ENCODE peak calls at places on chromosomes 7 and 10, in ten cellular contexts. One of them, this sample, is unnamed.

GRCh38 chr7:12893292-12893691 is 205.9 kb downstream of the ARL4A start:
- DNase-seq in NCI-H2029: no peak
- DNase-seq in activated CD4-positive, alpha-beta T cell treated with anti-CD3 and anti-CD28 coated beads, Interleukin-2, amount 50 U/mL, for 1 hour: no peak
- DNase-seq in stimulated activated CD8-positive, alpha-beta memory T cell treated with anti-CD3 and anti-CD28 coated beads, Interleukin-15, amount 100 ng/mL, for 1 hour: no peak
- DNase-seq in iris pigment epithelial cell: peak; percentile 12
- DNase-seq in pulmonary artery endothelial cell: no peak
- DNase-seq in colonic mucosa: no peak
- DNase-seq in upper lobe of right lung: no peak
- DNase-seq in NCI-H345: no peak
- DNase-seq in NCI-H1105: no peak
- DNase-seq in this sample: no peak

GRCh38 chr7:21911341-21911875 is 34.3 kb downstream of the CDCA7L start:
- DNase-seq in upper lobe of right lung: no peak
- DNase-seq in colonic mucosa: no peak
- DNase-seq in iris pigment epithelial cell: peak; percentile 80
- DNase-seq in NCI-H1105: no peak
- DNase-seq in pulmonary artery endothelial cell: no peak
- DNase-seq in NCI-H345: no peak
- DNase-seq in stimulated activated CD8-positive, alpha-beta memory T cell treated with anti-CD3 and anti-CD28 coated beads, Interleukin-15, amount 100 ng/mL, for 1 hour: no peak
- DNase-seq in activated CD4-positive, alpha-beta T cell treated with anti-CD3 and anti-CD28 coated beads, Interleukin-2, amount 50 U/mL, for 1 hour: no peak
- DNase-seq in NCI-H2029: no peak
- DNase-seq in this sample: no peak

GRCh38 chr7:48052748-48053147 is 17.4 kb downstream of the C7orf57 start:
- DNase-seq in colonic mucosa: no peak
- DNase-seq in NCI-H1105: no peak
- DNase-seq in NCI-H2029: no peak
- DNase-seq in pulmonary artery endothelial cell: peak; percentile 17
- DNase-seq in stimulated activated CD8-positive, alpha-beta memory T cell treated with anti-CD3 and anti-CD28 coated beads, Interleukin-15, amount 100 ng/mL, for 1 hour: no peak
- DNase-seq in upper lobe of right lung: no peak
- DNase-seq in iris pigment epithelial cell: peak; percentile 83
- DNase-seq in activated CD4-positive, alpha-beta T cell treated with anti-CD3 and anti-CD28 coated beads, Interleukin-2, amount 50 U/mL, for 1 hour: no peak
- DNase-seq in NCI-H345: no peak
- DNase-seq in this sample: no peak

GRCh38 chr7:119090851-119091250 is 866.3 kb downstream of the ANKRD7 start:
- DNase-seq in NCI-H2029: no peak
- DNase-seq in NCI-H345: no peak
- DNase-seq in stimulated activated CD8-positive, alpha-beta memory T cell treated with anti-CD3 and anti-CD28 coated beads, Interleukin-15, amount 100 ng/mL, for 1 hour: no peak
- DNase-seq in colonic mucosa: no peak
- DNase-seq in activated CD4-positive, alpha-beta T cell treated with anti-CD3 and anti-CD28 coated beads, Interleukin-2, amount 50 U/mL, for 1 hour: no peak
- DNase-seq in iris pigment epithelial cell: peak; percentile 12
- DNase-seq in NCI-H1105: no peak
- DNase-seq in pulmonary artery endothelial cell: no peak
- DNase-seq in upper lobe of right lung: no peak
- DNase-seq in this sample: no peak

GRCh38 chr10:133294189-133294588 is 14.5 kb downstream of the TUBGCP2 start:
- DNase-seq in NCI-H345: no peak
- DNase-seq in pulmonary artery endothelial cell: no peak
- DNase-seq in iris pigment epithelial cell: no peak
- DNase-seq in upper lobe of right lung: no peak
- DNase-seq in NCI-H2029: no peak
- DNase-seq in colonic mucosa: no peak
- DNase-seq in stimulated activated CD8-positive, alpha-beta memory T cell treated with anti-CD3 and anti-CD28 coated beads, Interleukin-15, amount 100 ng/mL, for 1 hour: no peak
- DNase-seq in activated CD4-positive, alpha-beta T cell treated with anti-CD3 and anti-CD28 coated beads, Interleukin-2, amount 50 U/mL, for 1 hour: no peak
- DNase-seq in NCI-H1105: no peak
- DNase-seq in this sample: no peak

GRCh38 chr7:32217841-32218467 is 147.7 kb upstream of the PDE1C start:
- DNase-seq in stimulated activated CD8-positive, alpha-beta memory T cell treated with anti-CD3 and anti-CD28 coated beads, Interleukin-15, amount 100 ng/mL, for 1 hour: no peak
- DNase-seq in NCI-H1105: no peak
- DNase-seq in colonic mucosa: no peak
- DNase-seq in NCI-H2029: no peak
- DNase-seq in iris pigment epithelial cell: no peak
- DNase-seq in NCI-H345: no peak
- DNase-seq in upper lobe of right lung: no peak
- DNase-seq in pulmonary artery endothelial cell: no peak
- DNase-seq in activated CD4-positive, alpha-beta T cell treated with anti-CD3 and anti-CD28 coated beads, Interleukin-2, amount 50 U/mL, for 1 hour: no peak
- DNase-seq in this sample: no peak

GRCh38 chr10:23630880-23631279 is 192.0 kb downstream of the OTUD1 start:
- DNase-seq in upper lobe of right lung: no peak
- DNase-seq in pulmonary artery endothelial cell: no peak
- DNase-seq in iris pigment epithelial cell: peak; percentile 1
- DNase-seq in activated CD4-positive, alpha-beta T cell treated with anti-CD3 and anti-CD28 coated beads, Interleukin-2, amount 50 U/mL, for 1 hour: no peak
- DNase-seq in NCI-H1105: no peak
- DNase-seq in NCI-H345: no peak
- DNase-seq in colonic mucosa: no peak
- DNase-seq in NCI-H2029: no peak
- DNase-seq in stimulated activated CD8-positive, alpha-beta memory T cell treated with anti-CD3 and anti-CD28 coated beads, Interleukin-15, amount 100 ng/mL, for 1 hour: no peak
- DNase-seq in this sample: no peak

GRCh38 chr10:120514035-120514620 is 57.1 kb downstream of the PLPP4 start:
- DNase-seq in activated CD4-positive, alpha-beta T cell treated with anti-CD3 and anti-CD28 coated beads, Interleukin-2, amount 50 U/mL, for 1 hour: no peak
- DNase-seq in stimulated activated CD8-positive, alpha-beta memory T cell treated with anti-CD3 and anti-CD28 coated beads, Interleukin-15, amount 100 ng/mL, for 1 hour: no peak
- DNase-seq in pulmonary artery endothelial cell: peak; percentile 13
- DNase-seq in iris pigment epithelial cell: peak; percentile 69
- DNase-seq in NCI-H2029: no peak
- DNase-seq in NCI-H1105: no peak
- DNase-seq in upper lobe of right lung: no peak
- DNase-seq in NCI-H345: no peak
- DNase-seq in colonic mucosa: peak; percentile 25
- DNase-seq in this sample: no peak

GRCh38 chr10:35268791-35269257 is 67.5 kb upstream of the CCNY start:
- DNase-seq in NCI-H1105: no peak
- DNase-seq in stimulated activated CD8-positive, alpha-beta memory T cell treated with anti-CD3 and anti-CD28 coated beads, Interleukin-15, amount 100 ng/mL, for 1 hour: no peak
- DNase-seq in NCI-H2029: no peak
- DNase-seq in activated CD4-positive, alpha-beta T cell treated with anti-CD3 and anti-CD28 coated beads, Interleukin-2, amount 50 U/mL, for 1 hour: no peak
- DNase-seq in upper lobe of right lung: no peak
- DNase-seq in pulmonary artery endothelial cell: no peak
- DNase-seq in NCI-H345: no peak
- DNase-seq in iris pigment epithelial cell: no peak
- DNase-seq in colonic mucosa: no peak
- DNase-seq in this sample: no peak

GRCh38 chr10:5959581-5960069 is 17.7 kb downstream of the IL15RA start:
- DNase-seq in stimulated activated CD8-positive, alpha-beta memory T cell treated with anti-CD3 and anti-CD28 coated beads, Interleukin-15, amount 100 ng/mL, for 1 hour: no peak
- DNase-seq in NCI-H2029: no peak
- DNase-seq in upper lobe of right lung: no peak
- DNase-seq in colonic mucosa: no peak
- DNase-seq in activated CD4-positive, alpha-beta T cell treated with anti-CD3 and anti-CD28 coated beads, Interleukin-2, amount 50 U/mL, for 1 hour: no peak
- DNase-seq in pulmonary artery endothelial cell: no peak
- DNase-seq in iris pigment epithelial cell: no peak
- DNase-seq in NCI-H1105: no peak
- DNase-seq in NCI-H345: no peak
- DNase-seq in this sample: no peak

GRCh38 chr7:50339990-50340500 is 35.5 kb downstream of the IKZF1 start:
- DNase-seq in NCI-H345: peak; percentile 70
- DNase-seq in NCI-H2029: no peak
- DNase-seq in activated CD4-positive, alpha-beta T cell treated with anti-CD3 and anti-CD28 coated beads, Interleukin-2, amount 50 U/mL, for 1 hour: no peak
- DNase-seq in pulmonary artery endothelial cell: no peak
- DNase-seq in stimulated activated CD8-positive, alpha-beta memory T cell treated with anti-CD3 and anti-CD28 coated beads, Interleukin-15, amount 100 ng/mL, for 1 hour: no peak
- DNase-seq in upper lobe of right lung: no peak
- DNase-seq in colonic mucosa: no peak
- DNase-seq in NCI-H1105: peak; percentile 7
- DNase-seq in iris pigment epithelial cell: no peak
- DNase-seq in this sample: peak; percentile 78

GRCh38 chr7:57328457-57328856 is 121.5 kb upstream of the ZNF716 start:
- DNase-seq in NCI-H1105: no peak
- DNase-seq in stimulated activated CD8-positive, alpha-beta memory T cell treated with anti-CD3 and anti-CD28 coated beads, Interleukin-15, amount 100 ng/mL, for 1 hour: no peak
- DNase-seq in upper lobe of right lung: peak; percentile 52
- DNase-seq in NCI-H345: no peak
- DNase-seq in pulmonary artery endothelial cell: no peak
- DNase-seq in NCI-H2029: no peak
- DNase-seq in activated CD4-positive, alpha-beta T cell treated with anti-CD3 and anti-CD28 coated beads, Interleukin-2, amount 50 U/mL, for 1 hour: no peak
- DNase-seq in colonic mucosa: no peak
- DNase-seq in iris pigment epithelial cell: no peak
- DNase-seq in this sample: no peak

GRCh38 chr7:26580666-26581065 is 283.7 kb downstream of the SKAP2 start:
- DNase-seq in NCI-H1105: no peak
- DNase-seq in NCI-H2029: no peak
- DNase-seq in stimulated activated CD8-positive, alpha-beta memory T cell treated with anti-CD3 and anti-CD28 coated beads, Interleukin-15, amount 100 ng/mL, for 1 hour: no peak
- DNase-seq in iris pigment epithelial cell: no peak
- DNase-seq in NCI-H345: no peak
- DNase-seq in activated CD4-positive, alpha-beta T cell treated with anti-CD3 and anti-CD28 coated beads, Interleukin-2, amount 50 U/mL, for 1 hour: no peak
- DNase-seq in colonic mucosa: no peak
- DNase-seq in pulmonary artery endothelial cell: no peak
- DNase-seq in upper lobe of right lung: no peak
- DNase-seq in this sample: no peak

GRCh38 chr10:48477181-48477580 is 127.7 kb downstream of the ARHGAP22 start:
- DNase-seq in pulmonary artery endothelial cell: no peak
- DNase-seq in activated CD4-positive, alpha-beta T cell treated with anti-CD3 and anti-CD28 coated beads, Interleukin-2, amount 50 U/mL, for 1 hour: no peak
- DNase-seq in stimulated activated CD8-positive, alpha-beta memory T cell treated with anti-CD3 and anti-CD28 coated beads, Interleukin-15, amount 100 ng/mL, for 1 hour: no peak
- DNase-seq in upper lobe of right lung: no peak
- DNase-seq in NCI-H2029: no peak
- DNase-seq in NCI-H345: no peak
- DNase-seq in NCI-H1105: no peak
- DNase-seq in iris pigment epithelial cell: no peak
- DNase-seq in colonic mucosa: no peak
- DNase-seq in this sample: no peak

GRCh38 chr10:132678436-132679216 is 107.3 kb downstream of the NKX6-2 start:
- DNase-seq in stimulated activated CD8-positive, alpha-beta memory T cell treated with anti-CD3 and anti-CD28 coated beads, Interleukin-15, amount 100 ng/mL, for 1 hour: no peak
- DNase-seq in pulmonary artery endothelial cell: no peak
- DNase-seq in upper lobe of right lung: peak; percentile 43
- DNase-seq in NCI-H1105: no peak
- DNase-seq in NCI-H2029: no peak
- DNase-seq in NCI-H345: no peak
- DNase-seq in iris pigment epithelial cell: no peak
- DNase-seq in colonic mucosa: no peak
- DNase-seq in activated CD4-positive, alpha-beta T cell treated with anti-CD3 and anti-CD28 coated beads, Interleukin-2, amount 50 U/mL, for 1 hour: no peak
- DNase-seq in this sample: no peak

GRCh38 chr7:7157177-7157886 is 25.0 kb upstream of the C1GALT1 start:
- DNase-seq in NCI-H345: no peak
- DNase-seq in pulmonary artery endothelial cell: no peak
- DNase-seq in NCI-H1105: no peak
- DNase-seq in upper lobe of right lung: no peak
- DNase-seq in iris pigment epithelial cell: peak; percentile 77
- DNase-seq in colonic mucosa: no peak
- DNase-seq in stimulated activated CD8-positive, alpha-beta memory T cell treated with anti-CD3 and anti-CD28 coated beads, Interleukin-15, amount 100 ng/mL, for 1 hour: peak; percentile 18
- DNase-seq in NCI-H2029: no peak
- DNase-seq in activated CD4-positive, alpha-beta T cell treated with anti-CD3 and anti-CD28 coated beads, Interleukin-2, amount 50 U/mL, for 1 hour: peak; percentile 45
- DNase-seq in this sample: no peak

GRCh38 chr10:117860823-117861222 is 185.9 kb downstream of the RAB11FIP2 start:
- DNase-seq in stimulated activated CD8-positive, alpha-beta memory T cell treated with anti-CD3 and anti-CD28 coated beads, Interleukin-15, amount 100 ng/mL, for 1 hour: no peak
- DNase-seq in pulmonary artery endothelial cell: no peak
- DNase-seq in NCI-H2029: no peak
- DNase-seq in colonic mucosa: no peak
- DNase-seq in NCI-H345: peak; percentile 2
- DNase-seq in NCI-H1105: no peak
- DNase-seq in iris pigment epithelial cell: peak; percentile 43
- DNase-seq in activated CD4-positive, alpha-beta T cell treated with anti-CD3 and anti-CD28 coated beads, Interleukin-2, amount 50 U/mL, for 1 hour: no peak
- DNase-seq in upper lobe of right lung: no peak
- DNase-seq in this sample: peak; percentile 0

GRCh38 chr7:147937428-147937827 is 653.1 kb upstream of the C7orf33 start:
- DNase-seq in iris pigment epithelial cell: no peak
- DNase-seq in NCI-H1105: no peak
- DNase-seq in upper lobe of right lung: no peak
- DNase-seq in colonic mucosa: no peak
- DNase-seq in pulmonary artery endothelial cell: no peak
- DNase-seq in NCI-H345: no peak
- DNase-seq in NCI-H2029: no peak
- DNase-seq in activated CD4-positive, alpha-beta T cell treated with anti-CD3 and anti-CD28 coated beads, Interleukin-2, amount 50 U/mL, for 1 hour: no peak
- DNase-seq in stimulated activated CD8-positive, alpha-beta memory T cell treated with anti-CD3 and anti-CD28 coated beads, Interleukin-15, amount 100 ng/mL, for 1 hour: no peak
- DNase-seq in this sample: no peak

GRCh38 chr10:6953131-6953834 is 373.2 kb upstream of the PRKCQ start:
- DNase-seq in upper lobe of right lung: no peak
- DNase-seq in pulmonary artery endothelial cell: no peak
- DNase-seq in NCI-H345: no peak
- DNase-seq in NCI-H1105: no peak
- DNase-seq in iris pigment epithelial cell: no peak
- DNase-seq in colonic mucosa: no peak
- DNase-seq in stimulated activated CD8-positive, alpha-beta memory T cell treated with anti-CD3 and anti-CD28 coated beads, Interleukin-15, amount 100 ng/mL, for 1 hour: no peak
- DNase-seq in NCI-H2029: no peak
- DNase-seq in activated CD4-positive, alpha-beta T cell treated with anti-CD3 and anti-CD28 coated beads, Interleukin-2, amount 50 U/mL, for 1 hour: no peak
- DNase-seq in this sample: peak; percentile 29

GRCh38 chr10:63267414-63268138 is 134.4 kb downstream of the NRBF2 start:
- DNase-seq in iris pigment epithelial cell: peak; percentile 89
- DNase-seq in stimulated activated CD8-positive, alpha-beta memory T cell treated with anti-CD3 and anti-CD28 coated beads, Interleukin-15, amount 100 ng/mL, for 1 hour: no peak
- DNase-seq in NCI-H345: no peak
- DNase-seq in colonic mucosa: peak; percentile 44
- DNase-seq in pulmonary artery endothelial cell: peak; percentile 80
- DNase-seq in upper lobe of right lung: no peak
- DNase-seq in NCI-H2029: peak; percentile 3
- DNase-seq in NCI-H1105: no peak
- DNase-seq in activated CD4-positive, alpha-beta T cell treated with anti-CD3 and anti-CD28 coated beads, Interleukin-2, amount 50 U/mL, for 1 hour: no peak
- DNase-seq in this sample: peak; percentile 28

GRCh38 chr10:118911361-118911760 is 118.2 kb upstream of the NANOS1 start:
- DNase-seq in stimulated activated CD8-positive, alpha-beta memory T cell treated with anti-CD3 and anti-CD28 coated beads, Interleukin-15, amount 100 ng/mL, for 1 hour: no peak
- DNase-seq in iris pigment epithelial cell: peak; percentile 62
- DNase-seq in activated CD4-positive, alpha-beta T cell treated with anti-CD3 and anti-CD28 coated beads, Interleukin-2, amount 50 U/mL, for 1 hour: no peak
- DNase-seq in NCI-H2029: no peak
- DNase-seq in colonic mucosa: no peak
- DNase-seq in NCI-H345: no peak
- DNase-seq in NCI-H1105: no peak
- DNase-seq in upper lobe of right lung: no peak
- DNase-seq in pulmonary artery endothelial cell: peak; percentile 8
- DNase-seq in this sample: no peak

GRCh38 chr7:84372155-84372621 is 177.6 kb upstream of the SEMA3A start:
- DNase-seq in NCI-H1105: no peak
- DNase-seq in activated CD4-positive, alpha-beta T cell treated with anti-CD3 and anti-CD28 coated beads, Interleukin-2, amount 50 U/mL, for 1 hour: no peak
- DNase-seq in NCI-H2029: no peak
- DNase-seq in pulmonary artery endothelial cell: peak; percentile 0
- DNase-seq in stimulated activated CD8-positive, alpha-beta memory T cell treated with anti-CD3 and anti-CD28 coated beads, Interleukin-15, amount 100 ng/mL, for 1 hour: no peak
- DNase-seq in iris pigment epithelial cell: peak; percentile 99
- DNase-seq in colonic mucosa: no peak
- DNase-seq in upper lobe of right lung: no peak
- DNase-seq in NCI-H345: no peak
- DNase-seq in this sample: no peak

GRCh38 chr7:18087687-18088078 is 60.0 kb upstream of the PRPS1L1 start:
- DNase-seq in NCI-H345: peak; percentile 62
- DNase-seq in NCI-H1105: no peak
- DNase-seq in pulmonary artery endothelial cell: no peak
- DNase-seq in NCI-H2029: no peak
- DNase-seq in upper lobe of right lung: no peak
- DNase-seq in stimulated activated CD8-positive, alpha-beta memory T cell treated with anti-CD3 and anti-CD28 coated beads, Interleukin-15, amount 100 ng/mL, for 1 hour: no peak
- DNase-seq in colonic mucosa: no peak
- DNase-seq in iris pigment epithelial cell: no peak
- DNase-seq in activated CD4-positive, alpha-beta T cell treated with anti-CD3 and anti-CD28 coated beads, Interleukin-2, amount 50 U/mL, for 1 hour: no peak
- DNase-seq in this sample: peak; percentile 71